ENCODE peak calls at places on chromosomes 5 and 9, in four cellular contexts. U, V, I and P are unnamed samples.

GRCh38 chr5:156475831-156476551 is 149.0 kb downstream of the SGCD start:
- DNase-seq in U (peak), V (no peak), I (no peak), P (no peak)

GRCh38 chr5:127941646-127942045 is 141.9 kb upstream of the SLC12A2 start:
- DNase-seq in U (no peak), V (no peak), I (no peak), P (no peak)

GRCh38 chr9:14314929-14315753 is 1.2 kb upstream of the NFIB start:
- DNase-seq in U (no peak), V (no peak), I (peak), P (peak)

GRCh38 chr5:172638209-172638768 is 2.8 kb upstream of the NEURL1B start:
- DNase-seq in U (no peak), V (no peak), I (no peak), P (no peak)

GRCh38 chr5:89582768-89583339 is 699.9 kb upstream of the MEF2C start:
- DNase-seq in U (no peak), V (no peak), I (no peak), P (no peak)

GRCh38 chr9:115674091-115674490 is 479.5 kb upstream of the PAPPA start:
- DNase-seq in U (no peak), V (no peak), I (no peak), P (no peak)

GRCh38 chr5:137054792-137055191 is 444.3 kb downstream of the SPOCK1 start:
- DNase-seq in U (no peak), V (no peak), I (no peak), P (no peak)

GRCh38 chr5:168023190-168023589 is 268.3 kb upstream of the WWC1 start:
- DNase-seq in U (no peak), V (no peak), I (no peak), P (no peak)

GRCh38 chr5:57824047-57824446 is 341.4 kb upstream of the ACTBL2 start:
- DNase-seq in U (no peak), V (peak), I (no peak), P (no peak)

GRCh38 chr5:150801117-150801927 is 22.8 kb downstream of the SMIM3 start:
- DNase-seq in U (no peak), V (peak), I (peak), P (peak)

GRCh38 chr5:87069974-87070608 is 197.6 kb upstream of the RASA1 start:
- DNase-seq in U (no peak), V (peak), I (peak), P (peak)

GRCh38 chr5:110096419-110096818 is 406.7 kb downstream of the MAN2A1 start:
- DNase-seq in U (no peak), V (no peak), I (no peak), P (no peak)

GRCh38 chr5:166370928-166371690 is 1920.3 kb upstream of the WWC1 start:
- DNase-seq in U (no peak), V (no peak), I (no peak), P (no peak)

GRCh38 chr9:71608825-71609452 is 159.4 kb downstream of the CEMIP2 start:
- DNase-seq in U (no peak), V (no peak), I (no peak), P (no peak)

GRCh38 chr9:135155396-135155795 is 67.9 kb downstream of the OLFM1 start:
- DNase-seq in U (no peak), V (no peak), I (no peak), P (no peak)

GRCh38 chr9:135043345-135043744 is 44.1 kb upstream of the OLFM1 start:
- DNase-seq in U (no peak), V (no peak), I (no peak), P (no peak)

GRCh38 chr5:39505751-39506150 is 81.0 kb upstream of the DAB2 start:
- DNase-seq in U (no peak), V (no peak), I (no peak), P (no peak)

GRCh38 chr5:73626814-73627313 is 868 bp downstream of the ARHGEF28 start:
- DNase-seq in U (no peak), V (no peak), I (no peak), P (no peak)

GRCh38 chr5:133287500-133287899 is 235.7 kb downstream of the HSPA4 start:
- DNase-seq in U (no peak), V (peak), I (peak), P (peak)

GRCh38 chr5:169970911-169971436 is 9.3 kb downstream of the INSYN2B start:
- DNase-seq in U (no peak), V (no peak), I (no peak), P (no peak)

GRCh38 chr5:96904054-96904931 is 28.0 kb downstream of the ERAP2 start:
- DNase-seq in U (no peak), V (no peak), I (no peak), P (no peak)

GRCh38 chr9:112323378-112323854 is 10.0 kb downstream of the PTBP3 start:
- DNase-seq in U (no peak), V (no peak), I (no peak), P (no peak)

GRCh38 chr9:133182151-133182550 is 18.4 kb upstream of the GBGT1 start:
- DNase-seq in U (no peak), V (no peak), I (no peak), P (no peak)

GRCh38 chr5:2006193-2006970 is 123.7 kb upstream of the IRX4 start:
- DNase-seq in U (no peak), V (no peak), I (no peak), P (no peak)

GRCh38 chr5:141507387-141508091 is 18.7 kb downstream of the PCDHGC5 start:
- DNase-seq in U (no peak), V (no peak), I (no peak), P (no peak)

GRCh38 chr9:31629292-31629691 is 755.2 kb upstream of the ACO1 start:
- DNase-seq in U (no peak), V (no peak), I (no peak), P (no peak)

GRCh38 chr9:130962418-130963316 is 23.6 kb upstream of the FIBCD1 start:
- DNase-seq in U (no peak), V (peak), I (peak), P (no peak)

GRCh38 chr9:93091453-93092081 is 4.5 kb upstream of the CARD19 start:
- DNase-seq in U (no peak), V (peak), I (peak), P (peak)

GRCh38 chr5:40260351-40260750 is 419.4 kb upstream of the PTGER4 start:
- DNase-seq in U (no peak), V (no peak), I (no peak), P (no peak)

GRCh38 chr5:103465891-103466290 is 96.7 kb downstream of the NUDT12 start:
- DNase-seq in U (no peak), V (no peak), I (no peak), P (no peak)

GRCh38 chr9:95506438-95506691 is 10.4 kb downstream of the PTCH1 start:
- DNase-seq in U (no peak), V (no peak), I (peak), P (no peak)

GRCh38 chr5:91957671-91958070 is 574.6 kb upstream of the ARRDC3 start:
- DNase-seq in U (no peak), V (peak), I (no peak), P (no peak)

DNA sequence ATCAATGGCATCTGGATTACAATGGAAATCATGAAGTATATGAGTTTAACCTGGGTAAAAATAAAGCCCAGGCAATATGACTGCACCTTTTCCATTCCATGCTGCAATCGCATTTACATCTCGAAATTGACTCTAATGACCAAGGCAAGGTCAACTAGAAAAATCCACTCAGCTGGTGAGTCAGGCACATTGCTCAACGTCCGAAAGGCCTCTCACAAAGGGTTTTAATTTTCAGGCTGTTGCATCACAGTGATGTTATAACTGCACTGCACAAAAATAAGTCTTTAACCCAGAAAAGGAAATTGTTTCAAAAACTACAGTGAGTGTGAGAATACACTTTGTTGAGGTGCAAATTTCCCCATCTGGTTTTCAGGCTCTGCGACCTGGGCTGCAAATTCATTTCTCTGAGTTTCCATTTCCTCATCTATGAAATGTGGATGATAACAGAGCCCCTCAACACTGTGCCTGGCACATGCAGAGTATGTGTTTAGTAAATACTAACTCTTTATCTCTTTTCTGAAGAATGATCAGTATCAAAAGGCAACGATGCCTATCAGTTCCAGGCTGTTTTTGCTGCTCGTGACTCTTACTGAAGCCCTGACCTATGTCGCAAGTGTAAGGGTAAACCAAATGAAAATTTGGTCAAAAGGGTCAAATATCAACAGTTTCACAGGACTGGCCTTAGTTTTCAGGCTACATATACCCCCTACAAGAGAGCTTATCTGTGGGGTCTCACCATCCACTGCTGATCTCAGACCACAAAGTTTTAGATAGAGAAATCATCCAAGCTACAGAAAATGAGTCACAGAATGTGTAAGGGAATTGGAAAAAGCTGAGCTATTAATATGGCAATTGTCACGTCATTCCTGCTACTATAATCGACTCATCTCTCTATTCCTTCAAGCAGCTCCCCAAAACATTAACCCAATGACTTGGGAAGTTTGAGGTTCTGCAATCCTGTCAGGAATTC is 4.1 kb downstream of the NFIL3 start:
- DNase-seq in U (no peak), V (peak), I (peak), P (peak)
- TF ChIP-seq JUND in U (no peak), V (no peak), I (peak), P (no peak)

GRCh38 chr9:78919701-78920100 is 622.8 kb downstream of the PSAT1 start:
- DNase-seq in U (no peak), V (no peak), I (no peak), P (no peak)
- TF ChIP-seq JUND in U (no peak), V (no peak), I (no peak), P (no peak)

GRCh38 chr9:121220996-121221671 is 19.5 kb upstream of the RAB14 start:
- DNase-seq in U (peak), V (no peak), I (no peak), P (no peak)

GRCh38 chr9:121214005-121214404 is 12.3 kb upstream of the RAB14 start:
- DNase-seq in U (no peak), V (no peak), I (no peak), P (no peak)

GRCh38 chr9:121216406-121216805 is 14.7 kb upstream of the RAB14 start:
- DNase-seq in U (no peak), V (no peak), I (no peak), P (no peak)

GRCh38 chr9:121218357-121219027 is 16.8 kb upstream of the RAB14 start:
- DNase-seq in U (no peak), V (no peak), I (peak), P (no peak)

DNA sequence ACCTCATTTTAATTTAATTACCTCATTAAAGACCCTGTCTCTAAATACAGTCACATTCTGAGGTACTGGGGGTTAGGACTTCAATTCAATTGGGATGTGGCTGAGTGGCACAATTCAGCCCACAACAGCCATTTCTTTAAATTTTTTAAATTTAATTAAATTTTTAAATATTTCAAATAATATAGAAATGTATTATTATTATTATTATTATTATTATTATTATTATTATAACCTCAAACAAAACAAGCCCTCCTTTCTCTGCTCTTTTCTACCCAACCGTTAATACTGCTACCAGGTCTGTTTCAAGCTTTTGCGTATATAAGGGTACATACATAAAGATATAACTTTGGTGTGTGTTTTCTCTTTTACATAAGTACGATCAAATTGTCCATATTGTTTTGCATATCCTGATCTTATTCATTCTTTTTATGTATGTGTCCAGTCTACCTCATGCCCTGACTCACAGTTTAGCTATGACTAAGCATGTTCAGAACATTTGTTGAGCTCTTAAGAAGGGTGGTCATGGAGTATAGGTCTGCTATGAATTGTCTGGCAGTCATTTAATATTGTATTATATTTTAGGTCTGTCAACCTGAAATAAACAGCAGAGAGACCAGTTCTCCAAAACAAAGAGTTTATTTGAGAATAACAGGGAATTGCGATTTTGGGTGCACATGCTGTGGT is 16.1 kb upstream of the RAB14 start:
- DNase-seq in U (no peak), V (no peak), I (peak), P (no peak)
- TF ChIP-seq JUND in U (no peak), V (no peak), I (no peak), P (no peak)

DNA sequence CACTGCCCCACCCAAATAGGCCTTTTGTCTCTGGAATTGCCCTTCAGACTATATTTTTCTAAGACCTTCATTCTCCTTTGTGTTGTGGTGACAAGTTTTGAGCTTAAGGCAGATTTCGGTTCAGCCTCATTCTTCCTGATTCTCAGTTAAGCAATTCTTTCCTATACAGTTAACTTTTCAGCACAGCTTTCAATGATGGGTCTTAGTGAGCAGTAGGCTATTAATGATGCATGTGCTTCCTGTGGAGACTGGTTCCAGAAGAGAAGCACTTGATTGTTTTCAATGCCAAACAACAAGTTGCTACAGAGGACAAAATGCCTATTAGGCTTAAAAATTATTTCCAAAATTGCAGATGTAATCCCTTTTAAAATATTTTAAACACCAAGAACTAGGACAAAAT is 47.7 kb upstream of the TLX3 start:
- DNase-seq in U (no peak), V (no peak), I (no peak), P (no peak)
- TF ChIP-seq JUND in U (no peak), V (no peak), I (no peak), P (no peak)

DNA sequence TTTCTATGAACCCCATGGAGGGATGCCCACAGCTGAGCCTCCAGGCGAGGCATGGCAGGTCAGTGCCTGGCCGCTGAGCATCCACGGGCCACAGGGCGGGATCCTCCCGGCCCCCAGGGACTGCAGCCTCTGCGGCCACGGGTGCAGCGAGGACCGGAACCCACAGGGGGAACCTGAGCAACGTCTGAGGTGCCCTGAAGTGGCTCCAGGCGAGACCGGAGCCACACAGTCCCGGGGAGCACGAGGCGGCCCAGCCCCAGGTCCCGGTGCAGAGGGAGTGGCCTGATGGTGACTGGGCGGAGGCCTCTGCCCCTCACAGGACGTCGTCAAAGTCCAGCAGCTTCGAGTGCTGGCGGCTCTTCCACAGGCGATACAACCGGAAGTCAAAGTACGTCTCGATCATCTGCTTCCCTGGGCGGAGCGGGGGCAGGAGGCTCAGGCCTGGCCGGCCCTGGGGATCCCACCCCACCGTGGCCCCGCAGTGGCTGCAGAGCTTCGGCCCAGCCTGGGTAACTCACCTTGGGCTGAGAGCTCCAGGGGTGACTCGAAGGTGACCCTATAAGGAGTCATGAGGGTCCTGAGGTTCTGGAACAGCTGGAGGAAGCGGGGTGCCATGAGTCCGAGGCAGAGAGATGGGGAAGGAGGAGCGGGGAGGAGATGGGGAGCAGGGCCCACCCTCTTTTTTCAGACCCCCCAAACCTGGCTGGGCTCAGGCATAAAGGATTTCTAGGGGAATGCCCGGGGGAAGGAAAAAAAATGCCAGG is 8.1 kb upstream of the ENTPD8 start:
- DNase-seq in U (no peak), V (no peak), I (no peak), P (no peak)
- TF ChIP-seq JUND in U (no peak), V (no peak), I (no peak), P (no peak)

DNA sequence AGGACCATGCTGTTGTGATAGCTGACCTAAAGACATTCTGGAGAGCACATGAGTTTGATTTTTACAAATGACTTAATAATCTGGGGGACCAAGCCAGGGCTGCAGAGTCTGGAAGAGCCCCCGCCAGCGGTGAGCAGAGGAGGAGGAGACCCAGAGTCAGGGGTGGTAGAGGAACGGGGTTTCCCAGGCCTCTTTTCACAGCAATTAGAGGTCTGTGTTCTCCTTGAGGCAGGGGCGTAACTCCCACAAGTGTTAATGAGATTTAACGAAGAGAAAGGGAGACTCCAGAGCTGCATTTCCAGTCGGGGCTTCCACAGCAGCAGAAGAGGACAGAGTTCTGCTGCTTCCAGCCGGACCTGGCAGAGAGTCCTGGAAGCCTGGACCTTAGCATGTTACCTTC is 137.9 kb upstream of the SLC24A2 start:
- DNase-seq in U (no peak), V (no peak), I (no peak), P (no peak)
- TF ChIP-seq JUND in U (no peak), V (no peak), I (no peak), P (no peak)